ENCODE peak calls at places on chromosome 2, in seven cellular contexts. R, P, N, H, D, M and V are unnamed samples.
A peak's percentile ranks its signal among the peaks of the same experiment; 100 is the strongest.

GRCh38 chr2:209348453-209348852 is 75.4 kb upstream of the MAP2 start:
- DNase-seq in R (no peak), P (no peak), N (no peak), H (no peak), D (no peak), M (no peak), V (no peak)

GRCh38 chr2:72012886-72013574 is 134.6 kb downstream of the CYP26B1 start:
- DNase-seq in R (no peak), P (no peak), N (no peak), H (peak; percentile 74), D (no peak), M (no peak), V (no peak)

GRCh38 chr2:43311276-43311675 is 84.9 kb upstream of the ZFP36L2 start:
- DNase-seq in R (no peak), P (no peak), N (no peak), H (no peak), D (no peak), M (no peak), V (no peak)

GRCh38 chr2:131125195-131125757 is 20.1 kb downstream of the PLEKHB2 start:
- DNase-seq in R (no peak), P (no peak), N (no peak), H (no peak), D (no peak), M (no peak), V (no peak)

GRCh38 chr2:152396763-152397162 is 61.8 kb downstream of the FMNL2 start:
- DNase-seq in R (no peak), P (no peak), N (no peak), H (no peak), D (no peak), M (no peak), V (no peak)

GRCh38 chr2:97969466-97970067 is 26.2 kb downstream of the TMEM131 start:
- DNase-seq in R (no peak), P (no peak), N (no peak), H (no peak), D (no peak), M (peak; percentile 24), V (no peak)

GRCh38 chr2:69724540-69725159 is 17.3 kb upstream of the ANXA4 start:
- DNase-seq in R (peak; percentile 91), P (peak; percentile 89), N (peak; percentile 86), H (peak; percentile 75), D (peak; percentile 84), M (peak; percentile 83), V (no peak)

GRCh38 chr2:207296265-207296948 is 130.7 kb upstream of the KLF7 start:
- DNase-seq in R (no peak), P (no peak), N (no peak), H (no peak), D (peak; percentile 24), M (no peak), V (no peak)

DNA sequence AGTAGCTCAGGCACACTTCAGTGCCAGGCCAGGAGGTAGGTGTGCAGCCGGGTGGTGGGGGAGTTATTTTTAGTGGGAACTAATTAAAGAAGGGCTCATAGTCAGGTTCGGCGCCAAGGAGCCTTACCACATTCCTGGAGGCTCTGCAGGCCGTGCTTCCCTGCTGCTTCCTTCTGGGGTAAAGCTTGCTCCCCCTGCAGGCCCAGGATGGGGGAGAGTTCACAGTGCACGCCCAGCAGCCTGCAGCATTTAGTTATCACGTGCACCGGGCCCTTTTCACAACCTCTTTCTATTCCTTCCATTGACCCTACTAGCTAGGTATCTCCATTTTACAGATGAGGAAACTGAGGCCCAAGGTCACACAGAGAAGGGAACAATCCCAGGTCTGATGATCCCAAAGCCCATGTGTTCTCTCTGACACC is 2.5 kb downstream of the KCNF1 start:
- DNase-seq in R (no peak), P (peak; percentile 31), N (no peak), H (no peak), D (no peak), M (no peak), V (no peak)
- TF ChIP-seq CTCF in R (no peak), P (peak; percentile 36), N (no peak), H (peak; percentile 19), D (no peak), M (no peak), V (peak; percentile 28)

DNA sequence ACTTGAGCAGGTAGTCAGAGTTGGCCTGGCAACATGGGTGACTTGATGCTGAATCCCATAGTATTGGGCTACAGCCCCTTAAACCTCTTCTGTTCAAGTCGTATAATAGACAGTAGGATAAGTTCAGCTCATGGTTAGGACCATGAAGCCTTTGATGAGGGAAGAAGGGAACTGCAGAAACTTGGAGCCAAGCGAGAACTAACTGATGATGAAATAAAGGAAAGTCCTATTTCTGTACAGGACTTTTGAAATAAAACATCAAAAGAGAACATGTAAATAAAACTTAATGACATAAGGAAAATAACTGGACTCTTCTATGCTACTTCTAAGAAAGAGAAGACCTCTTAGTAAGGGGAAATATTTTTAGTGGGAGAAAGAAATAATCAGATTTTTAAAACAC is 51.2 kb upstream of the UGP2 start:
- DNase-seq in R (no peak), P (no peak), N (no peak), H (no peak), D (no peak), M (no peak), V (no peak)
- H3K4me3 ChIP-seq in R (no peak overlapping the region), P (no peak overlapping the region), N (no peak overlapping the region), H (no peak overlapping the region), D (no peak overlapping the region), M (no peak overlapping the region), V (no peak overlapping the region)

GRCh38 chr2:188119112-188119838 is 172.4 kb upstream of the GULP1 start:
- DNase-seq in R (no peak), P (no peak), N (no peak), H (no peak), D (no peak), M (no peak), V (no peak)

GRCh38 chr2:188122983-188123382 is 168.7 kb upstream of the GULP1 start:
- DNase-seq in R (no peak), P (no peak), N (no peak), H (no peak), D (no peak), M (no peak), V (no peak)

GRCh38 chr2:188114014-188114413 is 177.7 kb upstream of the GULP1 start:
- DNase-seq in R (no peak), P (no peak), N (no peak), H (no peak), D (no peak), M (no peak), V (no peak)

DNA sequence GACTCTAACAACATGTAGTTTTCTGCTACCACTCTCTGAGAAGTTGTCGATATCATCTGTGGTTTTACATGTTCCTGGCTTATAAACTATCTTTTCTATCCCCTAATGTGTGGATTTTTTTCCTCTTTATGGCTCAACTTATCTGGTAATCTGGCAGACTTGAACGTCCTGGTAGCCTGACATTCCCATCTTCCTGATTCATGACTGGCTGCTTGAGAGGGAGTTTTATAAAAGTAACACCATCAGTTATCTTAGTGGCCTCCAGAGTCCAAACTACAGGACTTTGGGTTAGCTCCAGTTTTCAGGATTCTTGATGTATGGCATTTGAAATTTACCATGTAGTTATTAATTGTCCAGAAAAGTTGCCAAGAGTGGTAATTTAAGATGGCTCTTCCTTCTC is 174.0 kb upstream of the GULP1 start:
- DNase-seq in R (no peak), P (no peak), N (no peak), H (no peak), D (no peak), M (no peak), V (no peak)
- H3K36me3 ChIP-seq in R (no peaks in the 10 kb centered on the region), P (no peaks in the 10 kb centered on the region), N (no peaks in the 10 kb centered on the region), H (no peaks in the 10 kb centered on the region), D (no peaks in the 10 kb centered on the region), M (no peaks in the 10 kb centered on the region), V (no peaks in the 10 kb centered on the region)

GRCh38 chr2:230765611-230766300 is 53.1 kb downstream of the CAB39 start:
- DNase-seq in R (no peak), P (no peak), N (no peak), H (no peak), D (no peak), M (no peak), V (no peak)

GRCh38 chr2:230770804-230771203 is 58.2 kb downstream of the CAB39 start:
- DNase-seq in R (no peak), P (no peak), N (no peak), H (no peak), D (no peak), M (no peak), V (no peak)

GRCh38 chr2:230773039-230773773 is 60.6 kb downstream of the CAB39 start:
- DNase-seq in R (no peak), P (no peak), N (no peak), H (no peak), D (no peak), M (no peak), V (no peak)

GRCh38 chr2:230772189-230772588 is 59.5 kb downstream of the CAB39 start:
- DNase-seq in R (no peak), P (no peak), N (no peak), H (no peak), D (no peak), M (no peak), V (no peak)

DNA sequence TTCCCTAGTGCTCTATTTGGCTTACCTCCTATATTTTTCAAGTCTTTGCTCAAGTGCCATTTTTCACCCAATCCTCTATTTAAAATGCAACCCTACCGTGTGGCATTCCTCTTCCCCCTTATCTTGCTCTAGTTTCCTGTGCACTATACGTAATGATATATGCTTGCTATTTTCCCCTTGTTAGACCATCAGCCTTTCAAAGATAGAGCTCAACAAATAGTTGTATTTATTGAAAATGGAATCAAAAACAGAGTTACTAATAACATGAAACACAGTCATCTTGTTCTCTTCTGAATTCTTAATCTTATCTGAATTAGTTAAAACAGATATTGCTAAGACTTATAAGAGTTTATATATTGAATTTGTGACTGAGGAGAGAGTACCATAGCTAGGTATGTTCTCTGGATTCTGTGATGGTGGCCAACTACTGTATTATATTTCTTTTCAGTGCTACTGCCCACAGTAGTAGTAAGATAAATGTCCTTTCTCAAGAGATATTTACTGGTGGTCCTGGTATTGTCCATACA is 55.3 kb downstream of the CAB39 start:
- DNase-seq in R (no peak), P (no peak), N (no peak), H (no peak), D (no peak), M (no peak), V (no peak)
- TF ChIP-seq CTCF in R (no peak), P (no peak), N (no peak), H (no peak), D (no peak), M (no peak), V (no peak)

GRCh38 chr2:73986085-73986680 is 1.5 kb downstream of the TET3 start:
- DNase-seq in R (no peak), P (no peak), N (peak; percentile 20), H (no peak), D (no peak), M (no peak), V (no peak)
- H3K4me3 ChIP-seq in R (peak overlapping the region; percentile 78), P (no peak overlapping the region), N (no peak overlapping the region), H (peak overlapping the region; percentile 62), D (peak overlapping the region; percentile 46), M (peak overlapping the region; percentile 78), V (no peak overlapping the region)

DNA sequence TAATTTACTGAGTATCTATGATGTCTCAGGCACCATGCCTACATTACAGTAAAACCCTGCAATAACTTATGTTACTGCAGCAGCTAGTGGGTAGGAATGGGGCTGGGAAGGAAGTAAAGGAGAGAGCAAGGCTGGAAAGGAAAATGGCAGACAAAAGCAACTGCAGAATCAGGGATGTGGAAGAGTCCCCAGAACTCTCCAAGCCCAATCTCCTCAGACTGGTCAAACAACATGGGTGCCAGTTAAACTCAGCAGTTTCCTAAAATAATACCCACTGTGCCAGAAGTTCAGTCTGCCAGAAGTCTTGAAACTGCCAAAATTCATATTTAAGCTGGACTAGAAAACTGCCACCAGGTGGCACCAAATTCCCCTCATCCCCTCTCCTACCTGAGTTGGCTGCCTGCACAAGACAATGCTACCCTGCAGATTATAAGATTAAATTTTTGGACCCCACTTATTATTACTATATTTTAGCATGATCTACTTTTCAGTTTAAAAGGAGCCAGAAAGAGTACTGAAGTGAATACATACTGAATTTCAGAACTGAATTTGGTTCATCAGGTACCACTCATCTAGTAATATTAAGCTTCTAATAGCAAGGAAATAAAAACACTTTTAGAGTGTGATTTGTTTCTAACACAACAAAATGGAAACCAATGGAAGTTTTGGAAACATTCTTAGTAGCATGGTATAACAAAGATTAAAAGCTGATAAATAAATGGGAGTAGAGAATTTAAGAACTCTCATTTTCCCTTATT is 86.8 kb upstream of the DNER start:
- DNase-seq in R (peak; percentile 59), P (peak; percentile 66), N (peak; percentile 35), H (peak; percentile 66), D (peak; percentile 60), M (peak; percentile 70), V (peak; percentile 31)
- H3K36me3 ChIP-seq in R (peaks cover 95% of the 10 kb centered on the region), P (peaks cover 62% of the 10 kb centered on the region), N (no peaks in the 10 kb centered on the region), H (peaks cover 67% of the 10 kb centered on the region), D (peaks cover 90% of the 10 kb centered on the region), M (peaks cover 60% of the 10 kb centered on the region), V (peaks cover 2% of the 10 kb centered on the region)